ENCODE peak calls at places on chromosome 13, in four cellular contexts. One of them, this sample, is unnamed.

GRCh38 chr13:55410398-55411330 is 1730.1 kb upstream of the PRR20A start:
- DNase-seq in astrocyte: no peak
- DNase-seq in endothelial cell of umbilical vein: no peak
- DNase-seq in CD4-positive, alpha-beta T cell: no peak
- DNase-seq in this sample: no peak

GRCh38 chr13:71864981-71865857 is 1.8 kb downstream of the DACH1 start:
- DNase-seq in endothelial cell of umbilical vein: peak; percentile 37
- DNase-seq in CD4-positive, alpha-beta T cell: no peak
- DNase-seq in astrocyte: peak; percentile 20
- DNase-seq in this sample: no peak

GRCh38 chr13:108270442-108270841 is 924 bp downstream of the TNFSF13B start:
- DNase-seq in astrocyte: no peak
- DNase-seq in CD4-positive, alpha-beta T cell: no peak
- DNase-seq in endothelial cell of umbilical vein: no peak
- DNase-seq in this sample: no peak

GRCh38 chr13:27830010-27830409 is 37.7 kb downstream of the GSX1 start:
- DNase-seq in CD4-positive, alpha-beta T cell: peak; percentile 59
- DNase-seq in astrocyte: no peak
- DNase-seq in endothelial cell of umbilical vein: peak; percentile 34
- DNase-seq in this sample: no peak

GRCh38 chr13:110856941-110857835 is 57.7 kb downstream of the ANKRD10 start:
- DNase-seq in endothelial cell of umbilical vein: no peak
- DNase-seq in astrocyte: no peak
- DNase-seq in CD4-positive, alpha-beta T cell: no peak
- DNase-seq in this sample: no peak

GRCh38 chr13:46468570-46468969 is 81.5 kb upstream of the RUBCNL start:
- DNase-seq in endothelial cell of umbilical vein: no peak
- DNase-seq in astrocyte: no peak
- DNase-seq in CD4-positive, alpha-beta T cell: no peak
- DNase-seq in this sample: no peak

GRCh38 chr13:30711375-30711774 is 24.0 kb upstream of the ALOX5AP start:
- DNase-seq in endothelial cell of umbilical vein: no peak
- DNase-seq in astrocyte: peak; percentile 61
- DNase-seq in CD4-positive, alpha-beta T cell: no peak
- DNase-seq in this sample: peak; percentile 63

GRCh38 chr13:109789262-109789661 is 2.9 kb upstream of the IRS2 start:
- DNase-seq in astrocyte: no peak
- DNase-seq in endothelial cell of umbilical vein: no peak
- DNase-seq in CD4-positive, alpha-beta T cell: no peak
- DNase-seq in this sample: no peak

GRCh38 chr13:83377486-83377885 is 504.8 kb downstream of the SLITRK1 start:
- DNase-seq in endothelial cell of umbilical vein: no peak
- DNase-seq in CD4-positive, alpha-beta T cell: no peak
- DNase-seq in astrocyte: no peak
- DNase-seq in this sample: no peak

GRCh38 chr13:30340367-30341184 is 33.2 kb upstream of the KATNAL1 start:
- DNase-seq in endothelial cell of umbilical vein: no peak
- DNase-seq in CD4-positive, alpha-beta T cell: no peak
- DNase-seq in astrocyte: peak; percentile 79
- DNase-seq in this sample: peak; percentile 93

GRCh38 chr13:98787986-98788385 is 35.5 kb upstream of the SLC15A1 start:
- DNase-seq in astrocyte: no peak
- DNase-seq in endothelial cell of umbilical vein: no peak
- DNase-seq in CD4-positive, alpha-beta T cell: no peak
- DNase-seq in this sample: no peak
- TF ChIP-seq CTCF in astrocyte: no peak
- TF ChIP-seq CTCF in endothelial cell of umbilical vein: no peak
- TF ChIP-seq CTCF in CD4-positive, alpha-beta T cell: no peak
- TF ChIP-seq CTCF in this sample: no peak

GRCh38 chr13:20127563-20128458 is 33.0 kb downstream of the GJA3 start:
- DNase-seq in CD4-positive, alpha-beta T cell: peak; percentile 28
- DNase-seq in astrocyte: peak; percentile 47
- DNase-seq in endothelial cell of umbilical vein: peak; percentile 38
- DNase-seq in this sample: peak; percentile 4
- TF ChIP-seq CTCF in CD4-positive, alpha-beta T cell: peak; percentile 29
- TF ChIP-seq CTCF in astrocyte: no peak
- TF ChIP-seq CTCF in endothelial cell of umbilical vein: peak; percentile 20
- TF ChIP-seq CTCF in this sample: peak; percentile 66

DNA sequence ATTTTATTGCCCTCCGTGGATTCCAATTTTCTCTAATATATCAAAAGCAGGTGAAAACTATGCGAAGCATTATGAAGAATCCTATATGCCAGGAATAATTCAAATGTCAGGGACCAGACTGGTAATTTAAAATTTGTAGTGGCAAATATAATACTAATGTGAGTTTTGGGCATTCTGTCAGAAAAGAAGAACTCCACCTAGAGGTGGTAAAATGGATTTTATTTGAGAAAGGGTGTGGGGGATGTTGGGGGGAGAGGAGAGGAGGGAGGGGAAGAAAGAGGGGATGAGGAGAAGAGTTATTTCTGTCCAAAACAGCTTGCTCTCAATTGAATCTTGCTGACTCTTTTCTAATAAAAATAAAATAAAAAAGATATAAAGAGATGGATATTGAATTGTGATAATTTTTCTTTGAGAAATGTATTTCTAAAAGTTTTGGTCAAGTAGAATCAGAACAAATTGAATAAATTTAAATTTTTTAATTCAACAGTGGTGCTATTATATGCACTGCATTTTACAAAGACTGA is 929.3 kb upstream of the SLITRK5 start:
- DNase-seq in CD4-positive, alpha-beta T cell: no peak
- DNase-seq in endothelial cell of umbilical vein: no peak
- DNase-seq in astrocyte: no peak
- DNase-seq in this sample: no peak
- TF ChIP-seq CTCF in CD4-positive, alpha-beta T cell: no peak
- TF ChIP-seq CTCF in endothelial cell of umbilical vein: no peak
- TF ChIP-seq CTCF in astrocyte: no peak
- TF ChIP-seq CTCF in this sample: no peak

GRCh38 chr13:22693691-22694090 is 487.1 kb upstream of the SGCG start:
- DNase-seq in CD4-positive, alpha-beta T cell: no peak
- DNase-seq in astrocyte: no peak
- DNase-seq in endothelial cell of umbilical vein: no peak
- DNase-seq in this sample: no peak
- TF ChIP-seq CTCF in CD4-positive, alpha-beta T cell: no peak
- TF ChIP-seq CTCF in astrocyte: no peak
- TF ChIP-seq CTCF in endothelial cell of umbilical vein: no peak
- TF ChIP-seq CTCF in this sample: no peak

GRCh38 chr13:37769078-37769477 is 100.5 kb downstream of the TRPC4 start:
- DNase-seq in endothelial cell of umbilical vein: no peak
- DNase-seq in CD4-positive, alpha-beta T cell: no peak
- DNase-seq in astrocyte: no peak
- DNase-seq in this sample: no peak
- TF ChIP-seq CTCF in endothelial cell of umbilical vein: no peak
- TF ChIP-seq CTCF in CD4-positive, alpha-beta T cell: no peak
- TF ChIP-seq CTCF in astrocyte: no peak
- TF ChIP-seq CTCF in this sample: peak; percentile 63

GRCh38 chr13:78131811-78132210 is 213.2 kb upstream of the EDNRB start:
- DNase-seq in CD4-positive, alpha-beta T cell: no peak
- DNase-seq in astrocyte: no peak
- DNase-seq in endothelial cell of umbilical vein: peak; percentile 39
- DNase-seq in this sample: no peak
- TF ChIP-seq CTCF in CD4-positive, alpha-beta T cell: peak; percentile 3
- TF ChIP-seq CTCF in astrocyte: peak; percentile 44
- TF ChIP-seq CTCF in endothelial cell of umbilical vein: peak; percentile 21
- TF ChIP-seq CTCF in this sample: peak; percentile 76

This sample was measured in HFFc6.